ENCODE peak calls at places on chromosome 4, in eight cellular contexts. One of them, this sample, is unnamed.

GRCh38 chr4:41839945-41840854 is 91.7 kb upstream of the PHOX2B start:
- DNase-seq in nephron progenitor cell: no peak
- DNase-seq in AG04449: no peak
- DNase-seq in H9: no peak
- DNase-seq in lower lobe of right lung: no peak
- DNase-seq in MV-4-11: no peak
- DNase-seq in DMS53: peak
- DNase-seq in midbrain: no peak
- DNase-seq in this sample: peak

GRCh38 chr4:175440776-175441175 is 371.3 kb downstream of the GPM6A start:
- DNase-seq in nephron progenitor cell: no peak
- DNase-seq in AG04449: no peak
- DNase-seq in H9: no peak
- DNase-seq in lower lobe of right lung: no peak
- DNase-seq in MV-4-11: no peak
- DNase-seq in DMS53: no peak
- DNase-seq in midbrain: no peak
- DNase-seq in this sample: no peak

GRCh38 chr4:108301583-108302256 is 133.0 kb upstream of the LEF1 start:
- DNase-seq in nephron progenitor cell: no peak
- DNase-seq in AG04449: no peak
- DNase-seq in H9: no peak
- DNase-seq in lower lobe of right lung: no peak
- DNase-seq in MV-4-11: no peak
- DNase-seq in DMS53: no peak
- DNase-seq in midbrain: no peak
- DNase-seq in this sample: no peak

GRCh38 chr4:159357350-159357749 is 254.5 kb downstream of the RAPGEF2 start:
- DNase-seq in nephron progenitor cell: no peak
- DNase-seq in AG04449: no peak
- DNase-seq in H9: no peak
- DNase-seq in lower lobe of right lung: no peak
- DNase-seq in MV-4-11: no peak
- DNase-seq in DMS53: no peak
- DNase-seq in midbrain: no peak
- DNase-seq in this sample: no peak

GRCh38 chr4:1503583-1504471 is 97.6 kb upstream of the NKX1-1 start:
- DNase-seq in nephron progenitor cell: no peak
- DNase-seq in AG04449: no peak
- DNase-seq in H9: peak
- DNase-seq in lower lobe of right lung: peak
- DNase-seq in MV-4-11: no peak
- DNase-seq in DMS53: no peak
- DNase-seq in midbrain: no peak
- DNase-seq in this sample: no peak

GRCh38 chr4:3371581-3372001 is 70.2 kb upstream of the HGFAC start:
- DNase-seq in nephron progenitor cell: peak
- DNase-seq in AG04449: no peak
- DNase-seq in H9: no peak
- DNase-seq in lower lobe of right lung: peak
- DNase-seq in MV-4-11: no peak
- DNase-seq in DMS53: no peak
- DNase-seq in midbrain: peak
- DNase-seq in this sample: no peak

GRCh38 chr4:151738706-151739105 is 22.1 kb downstream of the GATB start:
- DNase-seq in nephron progenitor cell: no peak
- DNase-seq in AG04449: no peak
- DNase-seq in H9: no peak
- DNase-seq in lower lobe of right lung: no peak
- DNase-seq in MV-4-11: no peak
- DNase-seq in DMS53: no peak
- DNase-seq in midbrain: no peak
- DNase-seq in this sample: no peak

GRCh38 chr4:160319221-160319867 is 1216.5 kb downstream of the RAPGEF2 start:
- DNase-seq in nephron progenitor cell: no peak
- DNase-seq in AG04449: no peak
- DNase-seq in H9: no peak
- DNase-seq in lower lobe of right lung: no peak
- DNase-seq in MV-4-11: peak
- DNase-seq in DMS53: peak
- DNase-seq in midbrain: no peak
- DNase-seq in this sample: peak

GRCh38 chr4:71026086-71026485 is 32.6 kb downstream of the DCK start:
- DNase-seq in nephron progenitor cell: no peak
- DNase-seq in AG04449: no peak
- DNase-seq in H9: no peak
- DNase-seq in lower lobe of right lung: no peak
- DNase-seq in MV-4-11: peak
- DNase-seq in DMS53: peak
- DNase-seq in midbrain: peak
- DNase-seq in this sample: peak

GRCh38 chr4:20395160-20395773 is 143.6 kb downstream of the SLIT2 start:
- DNase-seq in nephron progenitor cell: peak
- DNase-seq in AG04449: no peak
- DNase-seq in H9: peak
- DNase-seq in lower lobe of right lung: no peak
- DNase-seq in MV-4-11: no peak
- DNase-seq in DMS53: peak
- DNase-seq in midbrain: peak
- DNase-seq in this sample: peak

GRCh38 chr4:24664956-24665355 is 80.6 kb upstream of the DHX15 start:
- DNase-seq in nephron progenitor cell: no peak
- DNase-seq in AG04449: no peak
- DNase-seq in H9: no peak
- DNase-seq in lower lobe of right lung: no peak
- DNase-seq in MV-4-11: no peak
- DNase-seq in DMS53: no peak
- DNase-seq in midbrain: peak
- DNase-seq in this sample: no peak

GRCh38 chr4:27040351-27040750 is 179.7 kb downstream of the STIM2 start:
- DNase-seq in nephron progenitor cell: no peak
- DNase-seq in AG04449: no peak
- DNase-seq in H9: no peak
- DNase-seq in lower lobe of right lung: peak
- DNase-seq in MV-4-11: peak
- DNase-seq in DMS53: no peak
- DNase-seq in midbrain: no peak
- DNase-seq in this sample: no peak

This sample was measured in HT-29.